ENCODE peak calls at places on chromosome 5, in six cellular contexts. E is uterus, M is GM12865, C is foreskin fibroblast, K is tibial artery, F is fibroblast of mammary gland. L is an unnamed sample.

GRCh38 chr5:72817639-72818266 is 1.3 kb downstream of the TNPO1 start:
- DNase-seq in E (no peak), C (no peak), M (no peak), K (no peak), F (peak; percentile 26), L (no peak)

GRCh38 chr5:3414371-3414770 is 181.3 kb upstream of the IRX1 start:
- DNase-seq in F (no peak), E (no peak), C (no peak), M (no peak), K (no peak), L (no peak)

GRCh38 chr5:169160405-169160901 is 140.5 kb downstream of the SLIT3 start:
- DNase-seq in E (peak; percentile 67), M (no peak), K (peak; percentile 61), F (peak; percentile 60), C (peak; percentile 54), L (peak; percentile 26)

GRCh38 chr5:96243203-96243602 is 189.8 kb downstream of the PCSK1 start:
- DNase-seq in M (no peak), C (no peak), K (no peak), E (no peak), F (no peak), L (no peak)

GRCh38 chr5:78424680-78425079 is 64.3 kb downstream of the SCAMP1 start:
- DNase-seq in C (no peak), F (no peak), E (no peak), K (no peak), M (no peak), L (no peak)

GRCh38 chr5:33832414-33832813 is 59.4 kb downstream of the ADAMTS12 start:
- DNase-seq in K (no peak), E (no peak), M (no peak), C (peak; percentile 44), F (no peak), L (no peak)

GRCh38 chr5:54087436-54087835 is 222.9 kb downstream of the ARL15 start:
- DNase-seq in E (no peak), K (no peak), M (no peak), F (peak; percentile 44), C (peak; percentile 81), L (no peak)

GRCh38 chr5:77590347-77590746 is 48.2 kb downstream of the OTP start:
- DNase-seq in E (no peak), C (no peak), M (peak; percentile 87), K (no peak), F (no peak), L (no peak)

GRCh38 chr5:54985301-54986268 is at the start of gene ESM1:
- DNase-seq in M (no peak), F (peak; percentile 73), E (no peak), K (peak; percentile 38), C (peak; percentile 82), L (no peak)

GRCh38 chr5:132414634-132415377 is 45.3 kb downstream of the SLC22A5 start:
- DNase-seq in F (peak; percentile 59), C (peak; percentile 72), E (no peak), K (no peak), M (peak; percentile 69), L (no peak)

GRCh38 chr5:54524704-54525103 is 7.1 kb downstream of the SNX18 start:
- DNase-seq in F (no peak), K (peak; percentile 46), C (no peak), E (no peak), M (no peak), L (no peak)

GRCh38 chr5:7871560-7872113 is 2.7 kb downstream of the MTRR start:
- DNase-seq in M (peak; percentile 68), C (no peak), K (no peak), F (no peak), E (no peak), L (no peak)

GRCh38 chr5:150562832-150563231 is 54.9 kb downstream of the NDST1 start:
- DNase-seq in K (no peak), C (peak; percentile 76), M (peak; percentile 56), F (peak; percentile 74), E (no peak), L (no peak)

GRCh38 chr5:150561571-150562295 is 53.8 kb downstream of the NDST1 start:
- DNase-seq in E (no peak), C (no peak), F (no peak), M (no peak), K (no peak), L (no peak)

GRCh38 chr5:150559701-150560100 is 51.8 kb downstream of the NDST1 start:
- DNase-seq in M (no peak), K (no peak), F (peak; percentile 53), E (no peak), C (peak; percentile 49), L (no peak)

GRCh38 chr5:150560401-150561191 is 52.7 kb downstream of the NDST1 start:
- DNase-seq in C (peak; percentile 93), E (peak; percentile 78), F (peak; percentile 84), M (peak; percentile 89), K (peak; percentile 93), L (peak; percentile 98)

DNA sequence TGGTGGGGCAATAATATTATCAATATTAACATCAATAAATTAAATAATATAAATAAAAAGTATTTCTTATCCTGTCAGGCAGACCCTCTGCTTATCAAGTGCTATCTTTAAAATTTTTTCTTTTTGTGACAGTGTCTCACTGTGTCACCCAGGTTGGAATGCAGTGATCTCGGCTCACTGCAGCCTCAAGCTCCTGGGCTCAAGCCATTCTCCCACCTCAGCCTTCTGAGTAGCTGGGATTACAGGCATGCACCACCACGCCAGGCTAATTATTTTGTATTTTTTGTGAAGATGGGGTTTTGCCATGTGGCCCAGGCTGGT is 53.2 kb downstream of the NDST1 start:
- DNase-seq in M (no peak), E (no peak), K (no peak), F (no peak), C (no peak), L (no peak)
- TF ChIP-seq CTCF in M (no peak), E (no peak), K (no peak), F (no peak), C (no peak), L (no peak)

GRCh38 chr5:139862803-139863202 is 67.2 kb downstream of the PSD2 start:
- DNase-seq in M (no peak), E (no peak), C (no peak), F (no peak), K (no peak), L (no peak)
- TF ChIP-seq CTCF in M (no peak), E (no peak), C (no peak), F (peak; percentile 1), K (no peak), L (no peak)

DNA sequence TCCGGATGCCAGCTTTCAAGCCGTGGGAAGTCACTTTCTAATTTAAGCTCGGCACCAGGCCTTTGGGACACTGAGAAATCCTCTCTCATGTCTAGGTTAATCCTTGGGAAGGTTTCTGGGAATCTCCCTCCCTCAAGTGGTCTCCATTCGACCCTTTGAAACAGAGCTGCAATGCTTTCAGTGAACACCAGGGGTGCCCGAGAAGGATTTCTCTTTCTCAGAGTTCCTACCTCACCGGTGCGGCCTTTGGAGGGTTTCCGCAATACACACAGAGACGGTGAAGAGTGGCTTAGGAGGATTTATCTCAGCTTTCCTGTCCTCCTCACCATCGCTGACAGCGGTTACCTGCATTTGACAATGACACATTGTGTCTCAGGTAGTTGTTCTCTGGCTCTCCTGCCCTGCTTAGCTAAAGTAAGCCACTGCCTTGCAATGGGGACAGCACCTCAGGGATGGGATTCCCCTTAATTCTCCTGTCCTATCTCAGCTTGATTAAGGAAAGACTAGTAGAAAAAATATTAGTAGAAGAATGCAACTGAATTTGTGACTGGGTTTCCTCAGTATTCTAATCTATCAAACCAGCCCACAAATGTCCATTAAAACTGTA is 180.6 kb downstream of the GABRG2 start:
- DNase-seq in K (no peak), C (no peak), F (no peak), E (no peak), M (no peak), L (no peak)
- TF ChIP-seq CTCF in K (no peak), C (no peak), F (peak; percentile 12), E (no peak), M (peak; percentile 49), L (no peak)

DNA sequence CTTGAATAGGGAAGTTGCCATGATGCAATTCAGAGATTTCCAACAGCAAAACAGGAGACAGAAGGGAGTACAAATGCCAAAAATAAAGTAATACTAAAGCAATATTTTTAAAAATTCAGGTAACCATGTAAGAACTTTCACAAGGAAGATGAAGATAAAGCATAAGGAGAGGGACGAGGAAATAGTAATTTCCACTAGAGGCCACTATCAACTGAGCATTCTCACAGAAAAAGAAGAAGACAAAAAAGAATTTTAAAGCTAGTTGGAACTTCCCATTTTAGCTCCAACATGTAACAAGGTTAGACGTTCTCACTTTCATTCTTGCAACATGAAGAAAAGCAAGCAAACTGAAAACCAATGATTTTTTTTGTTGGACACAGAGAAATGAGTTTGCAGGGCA is 779.9 kb upstream of the CDH6 start:
- DNase-seq in C (no peak), F (no peak), K (no peak), M (no peak), E (no peak), L (no peak)
- TF ChIP-seq CTCF in C (no peak), F (no peak), K (no peak), M (no peak), E (no peak), L (no peak)